ENCODE peak calls at places on chromosomes 5 and 9, in five cellular contexts. P is CD4-positive, alpha-beta memory T cell; R is AG04450; W is astrocyte; E is tibial artery. T is an unnamed sample. For H3K9me3, the result is how much of the 10 kb centered on the place peaks cover.

GRCh38 chr9:18923671-18924430 is 109.2 kb downstream of the SAXO1 start:
- DNase-seq in E (no peak), R (no peak), W (no peak), P (no peak), T (no peak)

GRCh38 chr9:133054966-133055365 is 6.8 kb upstream of the CEL start:
- DNase-seq in W (peak), P (no peak), R (no peak), E (no peak), T (no peak)

GRCh38 chr9:4375424-4376195 is 75.7 kb upstream of the GLIS3 start:
- DNase-seq in W (peak), E (no peak), R (peak), P (no peak), T (no peak)

GRCh38 chr5:173745123-173745522 is 128.7 kb upstream of the BOD1 start:
- DNase-seq in W (no peak), P (no peak), E (no peak), R (no peak), T (no peak)

GRCh38 chr9:12785251-12785880 is 10.5 kb downstream of the LURAP1L start:
- DNase-seq in R (no peak), W (peak), E (peak), P (no peak), T (no peak)

GRCh38 chr5:59506285-59506877 is 387.1 kb downstream of the PDE4D start:
- DNase-seq in R (no peak), P (no peak), W (no peak), E (no peak), T (no peak)

GRCh38 chr9:116817762-116818161 is 130.7 kb downstream of the TRIM32 start:
- DNase-seq in R (no peak), E (no peak), W (no peak), P (no peak), T (no peak)

GRCh38 chr9:136539427-136540412 is 6.1 kb downstream of the NOTCH1 start:
- DNase-seq in W (peak), E (peak), R (no peak), P (peak), T (peak)

GRCh38 chr5:55231476-55232193 is 1.8 kb downstream of the CCNO start:
- DNase-seq in R (no peak), P (no peak), E (no peak), W (no peak), T (no peak)

GRCh38 chr9:129838707-129839259 is 3.5 kb downstream of the USP20 start:
- DNase-seq in R (peak), W (peak), E (no peak), P (no peak), T (no peak)

GRCh38 chr5:146564036-146564762 is 48.2 kb upstream of the GPR151 start:
- DNase-seq in P (no peak), E (no peak), W (no peak), R (no peak), T (no peak)

GRCh38 chr5:35608881-35609779 is 8.5 kb upstream of the SPEF2 start:
- DNase-seq in W (no peak), R (no peak), P (no peak), E (no peak), T (no peak)

GRCh38 chr5:179860301-179860700 is 1.7 kb upstream of the MRNIP start:
- DNase-seq in R (no peak), W (no peak), P (no peak), E (no peak), T (no peak)

GRCh38 chr9:108271646-108272349 is 584.0 kb downstream of the ACTL7B start:
- DNase-seq in W (peak), P (no peak), R (peak), E (no peak), T (no peak)

GRCh38 chr5:1521054-1521453 is 2.7 kb downstream of the LPCAT1 start:
- DNase-seq in E (no peak), W (no peak), R (no peak), P (no peak), T (no peak)

GRCh38 chr5:59276886-59277514 is 616.5 kb downstream of the PDE4D start:
- DNase-seq in P (no peak), R (no peak), E (no peak), W (no peak), T (no peak)

GRCh38 chr5:138596105-138596987 is 21.1 kb upstream of the HSPA9 start:
- DNase-seq in W (no peak), R (no peak), E (peak), P (no peak), T (no peak)

GRCh38 chr9:70291446-70291845 is 32.7 kb downstream of the SMC5 start:
- DNase-seq in W (peak), R (no peak), E (no peak), P (no peak), T (no peak)

DNA sequence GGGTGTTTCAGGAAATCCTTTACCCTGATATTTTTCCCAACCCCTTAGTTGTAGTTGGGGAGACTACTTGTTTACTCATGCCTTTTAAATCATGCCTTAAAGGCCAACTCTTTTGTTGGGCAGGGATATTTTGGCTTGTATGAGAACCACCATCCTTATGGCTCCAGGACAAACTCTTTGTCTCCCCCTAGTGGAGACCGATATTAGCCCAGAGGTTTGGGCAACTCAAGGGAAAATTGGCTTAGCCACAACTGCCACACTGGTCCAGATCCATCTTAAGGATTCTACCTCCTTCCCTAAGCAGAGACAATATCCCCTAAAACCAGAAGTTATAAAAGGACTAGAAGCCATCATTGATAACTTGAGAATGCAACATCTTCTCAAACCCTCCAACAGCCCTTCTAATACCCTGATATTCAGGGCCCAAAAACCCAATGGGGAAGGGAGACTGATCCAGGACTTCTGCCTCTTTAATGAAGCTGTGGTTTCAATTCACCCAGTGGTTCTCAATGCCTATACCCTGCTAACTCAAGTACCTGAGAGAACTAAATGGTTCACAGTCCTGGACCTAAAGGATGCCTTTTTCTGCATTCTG is 100.9 kb upstream of the HCN1 start:
- DNase-seq in E (no peak), R (no peak), P (no peak), W (no peak), T (no peak)
- H3K9me3 ChIP-seq in E (under half), R (under half), P (under half), W (under half), T (under half)

DNA sequence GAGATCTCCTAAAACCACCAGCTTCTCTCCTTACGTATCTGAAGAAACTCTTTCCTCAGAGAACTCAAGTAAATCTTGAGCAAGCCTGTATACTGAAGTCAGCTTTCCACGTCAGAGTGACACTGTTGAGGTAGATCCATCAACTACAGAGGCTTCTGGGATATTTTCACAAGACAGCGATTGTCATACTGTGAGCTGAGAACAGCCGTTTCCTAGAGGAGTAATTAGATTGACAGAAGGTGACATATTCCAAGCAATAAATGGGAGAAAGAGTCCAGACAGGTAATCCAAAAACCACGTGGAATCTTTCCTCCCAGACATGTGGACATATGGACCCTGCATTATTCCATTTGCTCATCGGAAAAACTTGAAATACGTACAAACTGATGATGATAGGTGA is 117.2 kb downstream of the MEF2C start:
- DNase-seq in E (no peak), R (no peak), P (no peak), W (no peak), T (no peak)
- H3K9me3 ChIP-seq in E (under half), R (under half), P (under half), W (under half), T (under half)

GRCh38 chr5:2776338-2777302 is 25.1 kb upstream of the IRX2 start:
- DNase-seq in R (no peak), E (no peak), P (no peak), W (no peak), T (no peak)

GRCh38 chr5:2773327-2773726 is 21.9 kb upstream of the IRX2 start:
- DNase-seq in W (no peak), R (no peak), E (no peak), P (no peak), T (no peak)
- H3K9me3 ChIP-seq in W (under half), R (under half), E (under half), P (under half), T (under half)

GRCh38 chr5:150912312-150912814 is 7.6 kb upstream of the ZNF300 start:
- DNase-seq in P (no peak), W (no peak), R (no peak), E (no peak), T (no peak)
- H3K9me3 ChIP-seq in P (under half), W (under half), R (under half), E (under half), T (under half)

GRCh38 chr5:141398608-141399007 is 861 bp downstream of the PCDHGB5 start:
- DNase-seq in E (no peak), R (no peak), W (no peak), P (no peak), T (no peak)
- H3K9me3 ChIP-seq in E (half or more), R (half or more), W (under half), P (under half), T (under half)

GRCh38 chr5:118657576-118657975 is 330.8 kb downstream of the DTWD2 start:
- DNase-seq in W (no peak), P (no peak), R (no peak), E (no peak), T (no peak)
- H3K9me3 ChIP-seq in W (under half), P (under half), R (under half), E (under half), T (under half)

GRCh38 chr9:101408374-101409078 is 9.9 kb downstream of the ZNF189 start:
- DNase-seq in R (no peak), P (no peak), W (no peak), E (no peak), T (no peak)
- H3K9me3 ChIP-seq in R (under half), P (under half), W (under half), E (half or more), T (half or more)

DNA sequence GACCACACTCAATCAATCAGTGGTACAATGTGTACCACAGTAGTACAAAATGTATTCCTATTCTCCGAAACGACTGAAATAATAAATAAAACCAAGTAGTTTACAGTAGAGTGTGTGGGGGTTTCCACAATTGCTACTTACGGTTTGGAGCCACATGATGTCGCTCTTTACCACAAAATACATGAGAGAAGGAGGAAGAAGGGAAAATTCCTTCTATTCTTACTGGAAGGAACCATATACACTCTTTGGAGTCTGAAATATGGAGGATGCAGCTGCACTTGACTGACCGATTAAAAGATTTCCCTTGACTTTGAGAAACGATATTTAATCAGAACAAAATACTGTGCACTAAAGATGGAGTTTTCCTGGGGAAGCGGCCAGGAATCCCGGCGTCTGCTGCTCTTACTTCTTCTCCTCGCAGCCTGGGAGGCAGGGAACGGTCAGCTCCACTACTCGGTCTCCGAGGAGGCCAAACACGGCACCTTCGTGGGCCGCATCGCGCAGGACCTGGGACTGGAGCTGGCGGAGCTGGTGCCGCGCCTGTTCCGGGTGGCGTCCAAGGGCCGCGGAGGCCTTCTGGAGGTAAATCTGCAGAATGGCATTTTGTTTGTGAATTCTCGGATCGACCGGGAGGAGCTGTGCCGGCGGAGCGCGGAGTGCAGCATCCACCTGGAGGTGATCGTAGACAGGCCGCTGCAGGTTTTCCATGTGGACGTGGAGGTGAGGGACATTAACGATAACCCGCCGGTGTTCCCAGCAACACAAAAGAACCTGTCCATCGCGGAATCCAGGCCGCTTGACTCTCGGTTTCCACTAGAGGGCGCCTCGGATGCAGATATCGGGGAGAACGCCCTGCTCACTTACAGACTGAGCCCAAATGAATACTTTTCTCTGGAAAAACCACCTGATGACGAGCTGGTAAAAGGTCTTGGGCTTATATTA is at the start of gene PCDHA4:
- DNase-seq in W (no peak), R (no peak), E (no peak), P (no peak), T (no peak)
- H3K9me3 ChIP-seq in W (under half), R (under half), E (under half), P (under half), T (under half)

DNA sequence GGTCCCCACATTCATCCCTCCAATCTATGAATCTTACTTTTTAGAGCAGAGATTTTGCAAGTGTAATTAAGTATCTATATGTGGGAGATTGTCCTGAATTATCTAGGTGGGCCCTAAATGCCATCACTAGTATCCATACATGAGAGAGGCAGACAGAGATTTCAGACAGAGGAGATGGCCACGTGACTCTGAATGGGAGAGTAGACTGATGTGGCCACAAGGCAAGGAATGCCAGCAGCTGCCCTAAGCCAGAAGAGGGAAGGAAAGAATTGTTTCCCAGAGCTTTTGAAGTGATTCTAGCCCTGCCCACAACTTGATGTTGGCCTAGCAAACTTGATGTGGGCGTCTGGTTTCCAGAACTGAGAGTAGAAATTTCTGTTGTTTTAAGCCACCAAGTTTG is 90.1 kb upstream of the PCAT7 start:
- DNase-seq in P (no peak), E (no peak), R (no peak), W (no peak), T (no peak)
- H3K9me3 ChIP-seq in P (under half), E (under half), R (under half), W (under half), T (under half)

GRCh38 chr9:137989156-137989555 is 111.6 kb downstream of the CACNA1B start:
- DNase-seq in R (no peak), W (no peak), P (no peak), E (no peak), T (no peak)
- H3K9me3 ChIP-seq in R (half or more), W (under half), P (under half), E (under half), T (under half)